ENCODE peak calls at places on chromosome 2, in four cellular contexts. Q is GM12878, N is K562, F is HepG2. C is an unnamed sample.

GRCh38 chr2:124566518-124566970 is 541.5 kb downstream of the CNTNAP5 start:
- DNase-seq in N (no peak), Q (no peak), F (peak), C (no peak)

GRCh38 chr2:45990131-45990530 is 307.1 kb upstream of the EPAS1 start:
- DNase-seq in F (no peak), N (no peak), Q (no peak), C (no peak)

GRCh38 chr2:123720760-123721159 is 304.3 kb upstream of the CNTNAP5 start:
- DNase-seq in F (no peak), Q (no peak), N (no peak), C (no peak)

GRCh38 chr2:107585851-107586250 is 240.8 kb upstream of the RGPD4 start:
- DNase-seq in F (no peak), Q (no peak), N (no peak), C (no peak)

GRCh38 chr2:30914456-30914855 is 107.2 kb upstream of the CAPN13 start:
- DNase-seq in N (no peak), F (no peak), Q (no peak), C (no peak)

GRCh38 chr2:71609958-71610357 is 156.6 kb downstream of the DYSF start:
- DNase-seq in Q (no peak), N (peak), F (no peak), C (no peak)

GRCh38 chr2:191347881-191348280 is 102.7 kb downstream of the MYO1B start:
- DNase-seq in Q (no peak), F (no peak), N (no peak), C (no peak)

GRCh38 chr2:68157002-68157401 is 686 bp upstream of the PNO1 start:
- DNase-seq in F (no peak), Q (no peak), N (peak), C (peak)

GRCh38 chr2:205245001-205245400 is 437.3 kb upstream of the NRP2 start:
- DNase-seq in F (no peak), N (no peak), Q (no peak), C (no peak)

GRCh38 chr2:121049921-121050585 is 234.9 kb downstream of the TFCP2L1 start:
- DNase-seq in Q (no peak), F (no peak), N (no peak), C (no peak)

GRCh38 chr2:172113617-172114016 is 10.9 kb upstream of the DLX2 start:
- DNase-seq in N (peak), Q (no peak), F (peak), C (peak)

GRCh38 chr2:203915256-203915655 is 21.3 kb upstream of the ICOS start:
- DNase-seq in Q (no peak), N (no peak), F (no peak), C (no peak)

GRCh38 chr2:208069186-208069585 is 43.9 kb upstream of the PLEKHM3 start:
- DNase-seq in N (no peak), Q (no peak), F (no peak), C (no peak)

GRCh38 chr2:119638891-119639539 is 40.0 kb upstream of the TMEM177 start:
- DNase-seq in Q (no peak), N (no peak), F (no peak), C (peak)

GRCh38 chr2:216651370-216651881 is 18.2 kb downstream of the IGFBP2 start:
- DNase-seq in Q (no peak), F (no peak), N (no peak), C (no peak)

GRCh38 chr2:23359631-23360567 is 25.1 kb upstream of the KLHL29 start:
- DNase-seq in N (no peak), Q (no peak), F (peak), C (no peak)

GRCh38 chr2:236179653-236180500 is 11.7 kb upstream of the GBX2 start:
- DNase-seq in N (no peak), Q (no peak), F (no peak), C (peak)
- TF ChIP-seq EZH2 in N (no peak), Q (no peak), F (peak), C (no peak)

GRCh38 chr2:26314243-26314642 is 31.7 kb upstream of the SELENOI start:
- DNase-seq in N (peak), F (peak), Q (no peak), C (peak)
- TF ChIP-seq CTCF in N (peak), F (peak), Q (no peak), C (peak)

GRCh38 chr2:233081731-233082221 is 21.6 kb downstream of the INPP5D start:
- DNase-seq in N (no peak), Q (no peak), F (no peak), C (no peak)

GRCh38 chr2:233081232-233081730 is 21.1 kb downstream of the INPP5D start:
- DNase-seq in F (no peak), N (no peak), Q (no peak), C (no peak)

GRCh38 chr2:233079953-233080835 is 20.1 kb downstream of the INPP5D start:
- DNase-seq in F (no peak), N (no peak), Q (no peak), C (no peak)

GRCh38 chr2:233080836-233081229 is 20.7 kb downstream of the INPP5D start:
- DNase-seq in N (no peak), Q (no peak), F (no peak), C (no peak)

DNA sequence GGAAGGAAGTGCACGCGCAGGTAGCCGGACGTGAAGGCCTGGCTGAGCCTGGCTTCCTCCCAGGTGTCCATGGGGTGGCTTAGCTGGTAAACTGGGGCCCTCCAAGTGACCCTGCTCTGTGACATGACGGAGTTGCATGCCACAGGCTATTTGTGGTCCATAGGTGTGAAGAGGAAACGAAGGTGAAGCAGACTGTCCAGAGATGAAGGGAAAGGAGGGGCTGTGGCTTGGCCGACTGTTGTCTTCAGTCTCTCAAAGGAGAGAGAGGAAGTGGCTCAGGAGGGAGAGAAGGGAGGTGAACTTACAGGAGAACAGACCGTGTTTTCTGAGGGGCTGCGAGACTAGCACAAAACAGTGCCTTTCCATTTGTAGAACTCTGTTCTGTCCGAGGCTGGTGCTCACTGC is 19.3 kb downstream of the INPP5D start:
- DNase-seq in N (no peak), Q (peak), F (no peak), C (no peak)
- TF ChIP-seq JUNB in N (no peak), Q (no peak), F (no peak), C (no peak)

DNA sequence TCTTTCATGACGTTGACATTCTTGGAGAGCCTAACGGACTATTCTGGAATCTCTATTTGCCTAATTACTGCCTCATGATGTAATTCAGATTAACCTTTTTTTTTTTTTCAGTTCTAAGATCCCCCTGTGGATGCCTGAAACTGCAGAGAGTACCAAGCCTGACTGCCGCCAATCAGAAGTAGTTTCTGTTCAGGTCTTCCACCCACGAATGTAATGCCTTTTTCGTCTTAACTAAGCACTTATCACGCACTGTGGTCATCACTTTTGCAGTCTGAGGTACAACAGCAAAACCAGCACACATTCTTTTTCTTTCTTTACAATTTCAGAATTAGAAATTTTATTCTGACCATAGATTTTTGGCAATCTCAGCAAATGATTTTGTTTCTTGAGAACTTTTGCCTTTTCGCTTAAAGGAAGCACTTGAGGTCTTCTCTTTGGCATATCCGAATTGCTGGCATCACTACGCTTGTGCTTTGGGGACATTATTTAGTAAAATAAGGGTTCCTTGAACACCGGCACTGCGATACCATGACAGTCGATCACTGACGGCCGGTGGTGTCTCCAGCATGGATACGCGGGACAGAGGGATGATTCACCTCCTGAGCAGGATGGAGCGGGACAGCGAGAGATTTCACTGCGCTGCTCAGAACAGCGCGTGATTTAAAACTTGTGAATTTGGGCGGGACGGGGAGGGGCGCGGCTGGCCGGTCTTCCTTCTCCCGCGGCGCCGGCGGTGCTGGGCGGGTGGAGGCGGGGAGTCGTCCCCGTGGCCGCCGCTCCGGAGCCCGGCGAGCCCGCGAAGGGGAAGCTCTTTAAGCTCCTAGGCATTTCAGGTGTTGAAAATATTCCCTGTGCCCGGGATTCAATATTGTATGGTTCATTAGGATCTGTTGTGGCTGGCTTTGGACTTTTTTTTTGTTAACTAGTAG is 32.0 kb upstream of the GPR55 start:
- DNase-seq in Q (peak), F (no peak), N (peak), C (peak)
- TF ChIP-seq EZH2 in Q (no peak), F (peak), N (no peak), C (peak)

GRCh38 chr2:39530423-39530866 is 93.4 kb upstream of the MAP4K3 start:
- DNase-seq in F (no peak), Q (no peak), N (no peak), C (no peak)
- TF ChIP-seq CTCF in F (no peak), Q (no peak), N (no peak), C (no peak)